ENCODE peak calls at places on chromosomes 16 and 17, in four cellular contexts. P, H, I and A are unnamed samples.

GRCh38 chr16:3256876-3257465 is 538 bp upstream of the MEFV start:
- DNase-seq in P (no peak), H (no peak), I (no peak), A (no peak)

GRCh38 chr16:29812754-29813643 is 1.0 kb downstream of the PRRT2 start:
- DNase-seq in P (no peak), H (no peak), I (no peak), A (no peak)

GRCh38 chr16:21263640-21264211 is 14.4 kb downstream of the CRYM start:
- DNase-seq in P (no peak), H (no peak), I (no peak), A (no peak)

GRCh38 chr16:1351582-1352362 is at the start of the genes GNPTG and TSR3:
- DNase-seq in P (peak; percentile 82), H (peak; percentile 61), I (peak; percentile 45), A (peak; percentile 76)

GRCh38 chr16:27444015-27444414 is 42.0 kb downstream of the IL21R start:
- DNase-seq in P (no peak), H (no peak), I (no peak), A (no peak)

GRCh38 chr17:81309140-81309858 is 14.2 kb upstream of the SLC38A10 start:
- DNase-seq in P (no peak), H (no peak), I (peak; percentile 61), A (no peak)

GRCh38 chr16:66524601-66525164 is 25.2 kb downstream of the TK2 start:
- DNase-seq in P (no peak), H (no peak), I (peak; percentile 98), A (no peak)

GRCh38 chr16:24525970-24526559 is 13.3 kb upstream of the RBBP6 start:
- DNase-seq in P (no peak), H (no peak), I (no peak), A (no peak)

GRCh38 chr16:79612207-79612606 is 11.7 kb upstream of the MAF start:
- DNase-seq in P (no peak), H (no peak), I (no peak), A (no peak)

GRCh38 chr17:42814633-42815399 is 9.3 kb downstream of the BECN1 start:
- DNase-seq in P (no peak), H (no peak), I (no peak), A (no peak)

GRCh38 chr17:36650096-36650764 is 48.8 kb downstream of the MRM1 start:
- DNase-seq in P (no peak), H (no peak), I (no peak), A (no peak)

GRCh38 chr16:85613609-85614337 is 651 bp downstream of the GSE1 start:
- DNase-seq in P (no peak), H (no peak), I (peak; percentile 87), A (no peak)

GRCh38 chr16:73847090-73847489 is 449.5 kb upstream of the PSMD7 start:
- DNase-seq in P (no peak), H (no peak), I (no peak), A (no peak)

GRCh38 chr17:59149841-59150511 is 5.0 kb downstream of the SKA2 start:
- DNase-seq in P (no peak), H (no peak), I (no peak), A (no peak)

GRCh38 chr16:73000020-73000906 is 47.7 kb downstream of the ZFHX3 start:
- DNase-seq in P (no peak), H (no peak), I (no peak), A (no peak)

GRCh38 chr16:85989863-85990643 is 91.1 kb downstream of the IRF8 start:
- DNase-seq in P (no peak), H (no peak), I (no peak), A (no peak)

GRCh38 chr17:61065263-61065773 is 334.3 kb upstream of the TBX2 start:
- DNase-seq in P (no peak), H (no peak), I (no peak), A (no peak)

GRCh38 chr17:45430006-45430737 is 2.5 kb downstream of the ARHGAP27 start:
- DNase-seq in P (no peak), H (no peak), I (no peak), A (no peak)

GRCh38 chr17:5711344-5711743 is 127.0 kb upstream of the NLRP1 start:
- DNase-seq in P (no peak), H (no peak), I (no peak), A (no peak)

GRCh38 chr16:695355-696089 is 5.3 kb upstream of the WDR24 start:
- DNase-seq in P (peak; percentile 52), H (peak; percentile 45), I (no peak), A (peak; percentile 46)

GRCh38 chr16:63442246-63442645 is 1406.0 kb upstream of the CDH8 start:
- DNase-seq in P (no peak), H (no peak), I (no peak), A (no peak)

GRCh38 chr17:78267257-78268073 is 36.0 kb downstream of the TMEM235 start:
- DNase-seq in P (no peak), H (no peak), I (no peak), A (no peak)

GRCh38 chr16:80299416-80299815 is 241.4 kb upstream of the DYNLRB2 start:
- DNase-seq in P (no peak), H (no peak), I (no peak), A (no peak)

GRCh38 chr17:28147026-28147425 is 104.5 kb downstream of the NLK start:
- DNase-seq in P (no peak), H (no peak), I (no peak), A (no peak)

GRCh38 chr17:72726936-72727335 is 365.6 kb downstream of the SLC39A11 start:
- DNase-seq in P (peak; percentile 20), H (peak; percentile 4), I (no peak), A (peak; percentile 11)

GRCh38 chr16:72536673-72537435 is 364.9 kb upstream of the PMFBP1 start:
- DNase-seq in P (no peak), H (no peak), I (no peak), A (no peak)

GRCh38 chr17:57422574-57423164 is 166.3 kb downstream of the MSI2 start:
- DNase-seq in P (no peak), H (no peak), I (no peak), A (no peak)

GRCh38 chr16:49453983-49454382 is 80.4 kb downstream of the C16orf78 start:
- DNase-seq in P (no peak), H (no peak), I (no peak), A (no peak)

GRCh38 chr17:31554930-31555329 is 163.5 kb downstream of the RAB11FIP4 start:
- DNase-seq in P (no peak), H (no peak), I (no peak), A (no peak)

GRCh38 chr17:40329981-40330794 is 21.2 kb downstream of the RARA start:
- DNase-seq in P (no peak), H (no peak), I (peak; percentile 85), A (no peak)

GRCh38 chr17:869067-869466 is 86.9 kb downstream of the MRM3 start:
- DNase-seq in P (no peak), H (no peak), I (no peak), A (no peak)

GRCh38 chr17:62093188-62094155 is 28.4 kb upstream of the MED13 start:
- DNase-seq in P (no peak), H (no peak), I (no peak), A (no peak)